ENCODE peak calls at places on chromosomes 12 and 14, in eight cellular contexts. I is NB4, Z is spleen, F is endothelial cell, S is coronary artery, E is foreskin fibroblast, U is HCT116, G is heart right ventricle. L is an unnamed sample.
A peak's percentile ranks its signal among the peaks of the same experiment; 100 is the strongest.

GRCh38 chr14:100654814-100655795 is 67.9 kb upstream of the BEGAIN start:
- DNase-seq in I (no peak), Z (no peak), F (peak; percentile 71), S (no peak), E (no peak), U (no peak), G (no peak), L (no peak)

GRCh38 chr14:32560213-32560857 is 231.2 kb downstream of the AKAP6 start:
- DNase-seq in I (peak; percentile 63), Z (no peak), F (peak; percentile 61), S (no peak), E (peak; percentile 87), U (peak; percentile 54), G (peak; percentile 55), L (peak; percentile 60)

GRCh38 chr12:29316772-29317171 is 64.2 kb downstream of the ERGIC2 start:
- DNase-seq in I (no peak), Z (no peak), F (no peak), S (no peak), E (peak; percentile 16), U (no peak), G (peak; percentile 39), L (no peak)

GRCh38 chr12:31876568-31877424 is 82.4 kb upstream of the RESF1 start:
- DNase-seq in I (peak; percentile 68), Z (no peak), F (peak; percentile 4), S (no peak), E (no peak), U (no peak), G (peak; percentile 28), L (no peak)

GRCh38 chr12:111242190-111242589 is 126.7 kb downstream of the PHETA1 start:
- DNase-seq in I (peak; percentile 47), Z (no peak), F (no peak), S (no peak), E (no peak), U (no peak), G (no peak), L (no peak)

GRCh38 chr12:106289196-106289681 is 13.3 kb upstream of the TCP11L2 start:
- DNase-seq in I (no peak), Z (no peak), F (no peak), S (no peak), E (peak; percentile 19), U (no peak), G (no peak), L (no peak)

GRCh38 chr12:104669851-104670337 is 213.1 kb downstream of the CHST11 start:
- DNase-seq in I (peak; percentile 94), Z (peak; percentile 86), F (no peak), S (no peak), E (peak; percentile 58), U (no peak), G (peak; percentile 56), L (no peak)

GRCh38 chr12:48831257-48831656 is 13.0 kb downstream of the CACNB3 start:
- DNase-seq in I (no peak), Z (no peak), F (no peak), S (no peak), E (no peak), U (no peak), G (no peak), L (no peak)

GRCh38 chr14:69615471-69616407 is 4.3 kb downstream of the SUSD6 start:
- DNase-seq in I (peak; percentile 66), Z (peak; percentile 81), F (no peak), S (no peak), E (peak; percentile 85), U (no peak), G (peak; percentile 84), L (peak; percentile 65)

GRCh38 chr12:77060136-77060882 is 5.1 kb downstream of the E2F7 start:
- DNase-seq in I (peak; percentile 52), Z (no peak), F (no peak), S (no peak), E (no peak), U (no peak), G (no peak), L (no peak)

GRCh38 chr14:25111061-25111601 is 61.2 kb upstream of the STXBP6 start:
- DNase-seq in I (no peak), Z (no peak), F (no peak), S (no peak), E (peak; percentile 97), U (no peak), G (peak; percentile 66), L (no peak)

GRCh38 chr12:100504820-100505219 is 31.2 kb downstream of the NR1H4 start:
- DNase-seq in I (no peak), Z (no peak), F (no peak), S (no peak), E (no peak), U (no peak), G (no peak), L (no peak)

GRCh38 chr12:32595251-32595650 is 83.8 kb upstream of the DNM1L start:
- DNase-seq in I (no peak), Z (no peak), F (no peak), S (no peak), E (peak; percentile 91), U (no peak), G (no peak), L (no peak)

GRCh38 chr14:33515441-33515840 is 435.4 kb downstream of the EGLN3 start:
- DNase-seq in I (no peak), Z (no peak), F (no peak), S (no peak), E (no peak), U (no peak), G (no peak), L (no peak)

GRCh38 chr12:81086342-81086741 is 8.5 kb downstream of the ACSS3 start:
- DNase-seq in I (no peak), Z (no peak), F (no peak), S (no peak), E (no peak), U (no peak), G (no peak), L (no peak)

DNA sequence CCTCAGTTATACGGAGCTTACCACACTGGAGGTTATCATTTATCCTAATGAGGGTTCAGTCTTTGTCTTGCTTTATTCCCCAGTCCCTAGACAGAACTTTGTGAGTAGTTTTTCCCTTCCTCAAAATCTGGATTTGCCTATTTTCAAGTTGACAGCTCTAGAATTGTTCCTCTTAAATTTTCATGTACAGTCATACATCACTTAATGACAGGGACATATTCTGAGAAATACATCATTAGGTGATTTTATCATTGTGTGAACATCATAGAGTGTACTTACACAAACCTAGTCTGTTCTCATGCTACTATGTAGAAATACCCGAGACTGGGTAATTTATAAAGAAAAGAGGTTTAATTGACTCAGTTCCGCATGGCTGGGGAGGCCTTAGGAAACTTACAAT is 3.1 kb downstream of the PRKAB1 start:
- DNase-seq in I (no peak), Z (no peak), F (no peak), S (no peak), E (no peak), U (no peak), G (no peak), L (no peak)
- TF ChIP-seq CTCF in I (no peak), Z (no peak), F (no peak), S (no peak), E (no peak), U (no peak), G (no peak), L (no peak)

GRCh38 chr12:56599041-56599440 is 31.1 kb downstream of the BAZ2A start:
- DNase-seq in I (no peak), Z (no peak), F (no peak), S (no peak), E (no peak), U (no peak), G (no peak), L (no peak)

GRCh38 chr12:56600753-56601152 is 29.4 kb downstream of the BAZ2A start:
- DNase-seq in I (no peak), Z (no peak), F (no peak), S (no peak), E (no peak), U (no peak), G (no peak), L (no peak)

GRCh38 chr12:56602239-56602638 is 27.9 kb downstream of the BAZ2A start:
- DNase-seq in I (no peak), Z (no peak), F (no peak), S (no peak), E (no peak), U (no peak), G (no peak), L (no peak)

GRCh38 chr12:56599797-56600196 is 30.3 kb downstream of the BAZ2A start:
- DNase-seq in I (no peak), Z (no peak), F (no peak), S (no peak), E (no peak), U (no peak), G (no peak), L (no peak)

GRCh38 chr12:56601503-56601902 is 28.6 kb downstream of the BAZ2A start:
- DNase-seq in I (peak; percentile 57), Z (no peak), F (peak; percentile 28), S (no peak), E (no peak), U (no peak), G (peak; percentile 37), L (no peak)
- TF ChIP-seq CTCF in I (peak; percentile 41), Z (no peak), F (no peak), S (no peak), E (no peak), U (no peak), G (peak; percentile 17), L (no peak)

DNA sequence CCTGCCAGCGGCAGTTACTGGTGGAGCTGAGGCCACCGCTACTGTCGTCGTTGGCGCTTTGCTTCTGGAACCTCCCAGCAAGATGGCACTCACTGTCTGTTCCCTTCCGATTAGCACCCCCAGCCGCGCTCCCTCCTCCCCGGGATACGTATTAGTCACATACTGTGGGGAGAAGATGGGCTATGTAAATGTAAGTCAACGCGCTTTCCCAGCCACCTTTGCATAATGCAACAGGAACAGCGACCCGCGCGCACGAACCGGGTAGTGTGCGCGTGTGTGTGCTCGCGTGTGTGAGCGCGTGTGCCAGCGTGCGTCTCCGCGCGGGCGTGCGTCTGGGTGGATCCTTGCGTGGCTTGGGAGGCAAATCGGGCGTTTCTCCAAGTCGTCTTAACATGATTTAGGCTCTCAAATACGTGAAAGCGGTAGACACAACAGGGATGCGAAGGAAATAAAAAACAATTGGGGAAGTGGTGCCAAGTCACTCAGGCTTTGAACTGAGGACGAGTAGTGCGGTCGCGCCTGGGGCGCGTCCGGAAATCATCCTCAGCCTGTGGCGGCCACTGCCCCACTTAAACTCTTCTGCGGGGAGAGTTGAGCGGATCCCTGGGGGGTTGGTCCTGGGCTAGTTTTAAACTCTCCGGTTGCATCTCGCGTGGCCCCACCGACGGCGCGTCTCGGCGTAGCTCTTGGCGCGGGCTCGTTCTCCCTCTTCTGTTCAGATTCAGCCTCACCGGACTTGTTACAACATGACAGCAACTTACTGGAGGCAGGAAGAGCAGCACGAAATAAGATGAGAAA is 1.8 kb downstream of the FLRT2 start:
- DNase-seq in I (no peak), Z (peak; percentile 79), F (peak; percentile 40), S (peak; percentile 76), E (peak; percentile 93), U (no peak), G (peak; percentile 52), L (peak; percentile 26)
- TF ChIP-seq CTCF in I (no peak), Z (no peak), F (peak; percentile 9), S (no peak), E (peak; percentile 50), U (no peak), G (peak; percentile 41), L (peak; percentile 20)

GRCh38 chr12:114384746-114385145 is 21.2 kb downstream of the TBX5 start:
- DNase-seq in I (no peak), Z (no peak), F (no peak), S (no peak), E (no peak), U (no peak), G (no peak), L (no peak)
- TF ChIP-seq CTCF in I (no peak), Z (no peak), F (no peak), S (no peak), E (no peak), U (no peak), G (no peak), L (no peak)